ENCODE peak calls at places on chromosomes 16 and 17, in six cellular contexts. H is A549, Y is IMR-90, S is HEK293T, J is K562, X is GM12878. Q is an unnamed sample.

GRCh38 chr16:72961115-72961832 is 86.7 kb downstream of the ZFHX3 start:
- DNase-seq in H (peak; percentile 32), Y (peak; percentile 30), S (no peak), J (peak; percentile 27), X (no peak), Q (no peak)

GRCh38 chr17:47288531-47289116 is 35.0 kb downstream of the ITGB3 start:
- DNase-seq in H (no peak), Y (peak; percentile 69), S (no peak), J (peak; percentile 88), X (no peak), Q (no peak)

GRCh38 chr16:80743772-80744171 is 60.6 kb downstream of the CDYL2 start:
- DNase-seq in H (no peak), Y (peak; percentile 2), S (no peak), J (no peak), X (no peak), Q (no peak)

GRCh38 chr17:67999291-67999911 is 3.1 kb upstream of the C17orf58 start:
- DNase-seq in H (no peak), Y (peak; percentile 52), S (no peak), J (no peak), X (no peak), Q (no peak)

GRCh38 chr16:2163211-2163881 is 7.8 kb downstream of the TRAF7 start:
- DNase-seq in H (no peak), Y (no peak), S (no peak), J (no peak), X (no peak), Q (peak; percentile 49)

GRCh38 chr17:56499799-56500388 is 93.6 kb upstream of the NOG start:
- DNase-seq in H (no peak), Y (peak; percentile 37), S (peak; percentile 31), J (peak; percentile 23), X (no peak), Q (peak; percentile 24)

GRCh38 chr17:1650731-1651558 is 1.3 kb upstream of the RILP start:
- DNase-seq in H (no peak), Y (no peak), S (no peak), J (peak; percentile 15), X (no peak), Q (no peak)

GRCh38 chr16:85173077-85173980 is 61.1 kb upstream of the CIBAR2 start:
- DNase-seq in H (peak; percentile 70), Y (peak; percentile 97), S (no peak), J (peak; percentile 76), X (no peak), Q (no peak)

GRCh38 chr16:1154291-1154886 is 1.5 kb downstream of the CACNA1H start:
- DNase-seq in H (peak; percentile 40), Y (no peak), S (no peak), J (no peak), X (no peak), Q (no peak)

GRCh38 chr16:89919535-89920406 is 1.1 kb downstream of the MC1R start:
- DNase-seq in H (no peak), Y (no peak), S (no peak), J (no peak), X (no peak), Q (no peak)

GRCh38 chr17:56737741-56738161 is 96.0 kb downstream of the C17orf67 start:
- DNase-seq in H (no peak), Y (peak; percentile 82), S (no peak), J (no peak), X (no peak), Q (no peak)

GRCh38 chr17:9232591-9233270 is 211.4 kb downstream of the NTN1 start:
- DNase-seq in H (no peak), Y (no peak), S (no peak), J (no peak), X (no peak), Q (no peak)

DNA sequence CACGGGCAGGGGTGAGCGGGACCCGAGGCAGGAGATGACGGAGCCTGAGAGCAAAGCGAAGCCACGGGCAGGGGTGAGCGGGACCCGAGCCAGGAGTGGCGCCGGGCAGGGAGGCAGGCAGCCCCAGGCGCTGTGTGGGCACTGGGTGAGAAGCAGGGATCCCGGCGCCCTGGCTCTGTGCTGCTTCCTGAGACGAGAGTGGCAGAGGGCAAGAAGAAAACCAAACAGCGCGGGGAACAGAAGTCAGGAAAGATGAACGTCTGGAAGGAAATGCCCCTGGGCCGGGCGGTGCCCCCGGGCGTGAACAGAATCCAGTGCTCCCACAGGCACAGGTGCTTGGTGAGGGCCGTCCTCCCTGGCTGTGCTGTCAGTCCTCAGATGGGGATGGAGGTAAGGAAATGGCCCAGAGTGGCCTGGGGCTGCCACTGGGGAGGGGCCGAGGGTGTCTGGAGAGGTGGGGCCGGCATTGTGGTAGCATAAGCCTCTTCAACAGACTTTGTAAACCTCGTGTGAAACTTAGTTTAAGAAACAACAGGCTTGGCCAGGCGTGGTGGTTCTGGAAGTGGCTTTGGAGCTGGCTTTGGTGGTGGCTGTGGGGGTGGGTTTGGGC is 9.8 kb downstream of the ASPSCR1 start:
- DNase-seq in H (no peak), Y (no peak), S (no peak), J (no peak), X (no peak), Q (no peak)
- TF ChIP-seq BHLHE40 in H (no peak), Y (no peak), S (no peak), J (no peak), X (no peak), Q (no peak)

GRCh38 chr17:28385037-28385797 is 13.7 kb downstream of the SARM1 start:
- DNase-seq in H (no peak), Y (no peak), S (no peak), J (no peak), X (no peak), Q (no peak)
- TF ChIP-seq BHLHE40 in H (no peak), Y (no peak), S (no peak), J (no peak), X (no peak), Q (no peak)

DNA sequence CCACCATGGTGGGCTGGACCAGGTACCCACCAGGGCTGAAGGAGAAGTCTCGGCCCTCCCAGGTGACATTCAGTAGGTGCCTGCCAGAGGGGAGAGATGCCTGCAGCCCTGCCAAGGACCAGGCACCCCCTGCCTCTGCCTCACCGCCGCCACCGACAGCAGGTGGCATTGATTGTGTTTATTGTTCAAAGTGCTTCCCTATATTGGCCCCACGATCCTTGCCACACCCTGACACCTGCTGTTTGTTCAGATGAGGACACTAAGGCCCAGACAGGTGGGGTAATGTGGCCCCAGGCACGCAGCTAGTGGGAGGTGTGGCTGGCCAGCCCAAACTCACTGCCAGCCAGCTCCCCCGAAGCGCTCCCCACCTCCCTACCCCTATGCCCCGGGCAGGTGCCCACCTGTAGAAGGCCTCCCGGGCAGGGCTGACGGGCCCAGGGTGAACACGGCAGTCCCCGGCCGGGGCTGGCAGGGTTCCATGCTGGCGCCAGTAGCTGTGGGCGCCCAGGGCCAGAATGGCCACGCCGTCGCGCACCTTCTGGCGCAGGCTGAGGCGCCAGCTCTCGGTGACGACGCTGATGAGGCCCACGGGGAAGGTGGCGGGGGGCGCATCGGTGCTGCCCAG is 8.0 kb downstream of the GRIN2C start:
- DNase-seq in H (no peak), Y (no peak), S (no peak), J (no peak), X (no peak), Q (no peak)
- TF ChIP-seq BHLHE40 in H (no peak), Y (no peak), S (no peak), J (no peak), X (no peak), Q (no peak)

DNA sequence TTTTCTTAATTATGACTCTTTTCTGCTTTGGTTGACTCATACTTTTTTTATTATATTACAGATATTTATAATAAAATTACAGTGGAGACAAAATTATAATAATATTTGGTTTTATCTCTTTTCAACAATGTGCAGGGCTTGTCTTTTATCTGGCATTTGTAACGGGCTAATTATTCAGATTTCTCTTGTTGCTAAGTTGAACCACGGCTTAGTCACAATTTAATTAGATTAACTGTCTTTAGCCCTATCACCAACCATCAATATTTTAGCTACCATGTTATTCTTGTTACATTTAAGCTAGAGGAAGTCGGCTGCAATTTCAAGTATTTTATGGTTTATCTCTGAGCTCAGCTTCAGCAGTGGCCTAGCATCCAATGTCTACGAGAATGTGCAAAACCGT is 798.9 kb upstream of the CA10 start:
- DNase-seq in H (no peak), Y (no peak), S (no peak), J (no peak), X (no peak), Q (no peak)
- TF ChIP-seq BHLHE40 in H (no peak), Y (no peak), S (no peak), J (no peak), X (no peak), Q (no peak)

Q was measured in HepG2.